ENCODE peak calls at places on chromosomes 11 and 22, in ten cellular contexts. A is activated CD4-positive, alpha-beta T cell treated with anti-CD3 and anti-CD28 coated beads, Interleukin-2, amount 10 ng/mL, durations not matched to agents 24 days and 14 days; F is ACHN; P is lower leg skin; L is astrocyte of the spinal cord; N is HCT116; I is vagina; J is NCI-H748 treated with DMSO at 0.1 percent for 48 hours; T is amniotic epithelial cell; K is activated CD4-positive, CD25-positive, alpha-beta regulatory T cell treated with anti-CD3 and anti-CD28 coated beads, Interleukin-2, amount 50 U/mL, for 72 hours. O is an unnamed sample.

GRCh38 chr11:36210529-36210928 is 78.7 kb downstream of the COMMD9 start:
- DNase-seq in A (no peak), F (no peak), P (no peak), L (no peak), N (no peak), I (no peak), J (no peak), T (peak; percentile 64), K (no peak), O (no peak)

GRCh38 chr22:47739216-47739615 is 976.8 kb downstream of the TBC1D22A start:
- DNase-seq in A (no peak), F (no peak), P (no peak), L (no peak), N (no peak), I (no peak), J (no peak), T (no peak), K (no peak), O (no peak)

GRCh38 chr11:38392176-38392575 is 1794.1 kb upstream of the RAG2 start:
- DNase-seq in A (no peak), F (no peak), P (no peak), L (peak; percentile 20), N (no peak), I (no peak), J (no peak), T (no peak), K (no peak), O (no peak)

GRCh38 chr11:111344032-111344431 is 35.0 kb downstream of the POU2AF1 start:
- DNase-seq in A (no peak), F (no peak), P (peak; percentile 59), L (peak; percentile 53), N (no peak), I (peak; percentile 91), J (no peak), T (peak; percentile 70), K (no peak), O (no peak)

GRCh38 chr11:20065040-20065805 is 95.1 kb downstream of the DBX1 start:
- DNase-seq in A (no peak), F (no peak), P (no peak), L (no peak), N (no peak), I (no peak), J (no peak), T (no peak), K (no peak), O (no peak)

GRCh38 chr22:19969141-19969928 is 27.7 kb upstream of the TXNRD2 start:
- DNase-seq in A (no peak), F (no peak), P (no peak), L (no peak), N (no peak), I (no peak), J (no peak), T (no peak), K (no peak), O (no peak)

GRCh38 chr22:36659762-36660509 is 43.6 kb downstream of the CACNG2 start:
- DNase-seq in A (no peak), F (peak; percentile 91), P (peak; percentile 85), L (peak; percentile 92), N (peak; percentile 91), I (no peak), J (peak; percentile 8), T (peak; percentile 62), K (peak; percentile 35), O (no peak)

GRCh38 chr11:83521647-83522596 is 235.8 kb upstream of the CCDC90B start:
- DNase-seq in A (no peak), F (peak; percentile 8), P (no peak), L (no peak), N (no peak), I (no peak), J (peak; percentile 36), T (peak; percentile 4), K (no peak), O (no peak)

GRCh38 chr11:76321820-76322524 is 59.0 kb downstream of the THAP12 start:
- DNase-seq in A (no peak), F (no peak), P (no peak), L (no peak), N (no peak), I (no peak), J (no peak), T (no peak), K (no peak), O (no peak)

GRCh38 chr11:288328-289144 is at the start of gene PGGHG:
- DNase-seq in A (peak; percentile 92), F (peak; percentile 36), P (no peak), L (no peak), N (no peak), I (no peak), J (peak; percentile 13), T (no peak), K (peak; percentile 71), O (no peak)

GRCh38 chr11:113377606-113378005 is 10.0 kb upstream of the ANKK1 start:
- DNase-seq in A (no peak), F (no peak), P (no peak), L (no peak), N (no peak), I (no peak), J (no peak), T (no peak), K (no peak), O (no peak)

GRCh38 chr11:76212086-76213035 is 6.1 kb upstream of the WNT11 start:
- DNase-seq in A (no peak), F (no peak), P (no peak), L (no peak), N (no peak), I (no peak), J (no peak), T (no peak), K (no peak), O (no peak)

O was measured in GM12878.